ENCODE peak calls at places on chromosomes 1 and 21, in five cellular contexts. H, M, J, K and F are unnamed samples.

GRCh38 chr21:45386728-45387371 is 18.1 kb upstream of the COL18A1 start:
- DNase-seq in H (peak), M (peak), J (peak), K (peak), F (peak)

GRCh38 chr21:25929859-25930520 is 195.2 kb downstream of the GABPA start:
- DNase-seq in H (no peak), M (no peak), J (peak), K (no peak), F (no peak)

GRCh38 chr1:95006681-95007080 is 66.1 kb downstream of the ALG14 start:
- DNase-seq in H (no peak), M (no peak), J (peak), K (no peak), F (no peak)

GRCh38 chr21:45164124-45164511 is 89.7 kb downstream of the ADARB1 start:
- DNase-seq in H (no peak), M (no peak), J (no peak), K (no peak), F (no peak)

GRCh38 chr1:223861904-223862303 is 16.2 kb upstream of the TP53BP2 start:
- DNase-seq in H (no peak), M (no peak), J (no peak), K (no peak), F (no peak)

GRCh38 chr1:87335175-87335992 is 6.7 kb downstream of the LMO4 start:
- DNase-seq in H (peak), M (peak), J (peak), K (peak), F (peak)

GRCh38 chr1:91891969-91892368 is 6.0 kb upstream of the TGFBR3 start:
- DNase-seq in H (no peak), M (no peak), J (no peak), K (no peak), F (no peak)

GRCh38 chr1:166330096-166330495 is 163.3 kb upstream of the FAM78B start:
- DNase-seq in H (no peak), M (no peak), J (no peak), K (no peak), F (no peak)

GRCh38 chr1:69739181-69739580 is 171.5 kb downstream of the LRRC7 start:
- DNase-seq in H (no peak), M (no peak), J (no peak), K (no peak), F (no peak)

GRCh38 chr1:165854101-165854845 is 26.9 kb downstream of the UCK2 start:
- DNase-seq in H (no peak), M (no peak), J (peak), K (peak), F (no peak)

DNA sequence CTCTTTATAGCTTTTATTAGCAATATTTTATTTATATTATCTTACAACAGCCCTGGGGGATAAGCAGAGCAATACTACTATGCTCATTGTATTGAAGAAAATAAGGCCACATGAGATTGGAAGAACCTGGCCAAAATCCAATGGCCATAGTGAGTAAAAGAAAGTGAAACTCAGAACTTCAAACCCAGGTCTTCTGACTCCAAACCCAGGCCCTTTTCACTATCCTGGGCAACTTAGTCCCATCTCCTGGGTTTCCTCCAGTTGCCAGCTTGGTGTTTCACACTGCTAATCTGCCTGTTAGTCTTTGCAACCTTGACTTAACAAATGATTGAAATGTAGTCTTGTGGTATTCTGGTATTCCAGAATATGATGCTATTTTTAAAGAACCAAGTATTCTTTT is 22.4 kb upstream of the EXO1 start:
- DNase-seq in H (no peak), M (no peak), J (peak), K (no peak), F (no peak)
- TF ChIP-seq CTCF in H (no peak), M (no peak), J (no peak), K (no peak), F (no peak)

DNA sequence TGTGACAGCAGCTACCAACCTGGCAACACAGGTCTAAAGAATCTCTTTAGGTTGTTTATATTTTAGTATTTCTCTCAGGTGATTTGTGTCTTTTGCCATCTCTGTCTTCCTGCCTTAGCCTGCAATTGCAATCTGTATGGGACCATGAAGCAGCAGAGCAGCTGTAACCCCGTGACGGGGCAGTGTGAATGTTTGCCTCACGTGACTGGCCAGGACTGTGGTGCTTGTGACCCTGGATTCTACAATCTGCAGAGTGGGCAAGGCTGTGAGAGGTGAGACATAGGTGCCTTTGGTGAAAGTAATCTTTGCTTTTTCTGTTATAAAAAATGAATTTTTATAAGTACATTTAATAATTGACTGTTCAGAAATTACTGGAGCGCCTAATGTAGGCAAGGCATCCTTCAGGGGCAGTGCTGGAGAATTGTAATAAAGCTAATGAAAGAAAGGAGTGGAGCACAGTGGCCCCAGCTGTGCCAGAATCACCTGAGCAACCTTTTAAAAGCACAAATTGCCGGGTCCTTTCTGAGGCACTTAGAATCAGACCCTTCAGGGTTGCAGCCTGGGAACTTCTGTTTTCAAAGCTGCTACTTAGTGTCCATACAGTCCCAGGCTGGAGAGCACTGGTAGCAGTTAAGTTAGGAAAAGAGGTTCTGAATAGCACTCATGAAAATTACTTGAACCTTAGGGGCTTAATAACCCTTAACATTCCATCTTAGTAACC is 60.6 kb upstream of the LAMC2 start:
- DNase-seq in H (no peak), M (no peak), J (no peak), K (no peak), F (no peak)
- H3K27ac ChIP-seq in H (no peak), M (no peak), J (no peak), K (no peak), F (no peak)

GRCh38 chr1:7582439-7582972 is 188.6 kb upstream of the VAMP3 start:
- DNase-seq in H (peak), M (no peak), J (no peak), K (peak), F (no peak)

GRCh38 chr1:7579831-7580804 is 191.0 kb upstream of the VAMP3 start:
- DNase-seq in H (peak), M (no peak), J (no peak), K (no peak), F (peak)

GRCh38 chr1:7583291-7584096 is 187.6 kb upstream of the VAMP3 start:
- DNase-seq in H (peak), M (no peak), J (no peak), K (peak), F (peak)

GRCh38 chr1:7580923-7581753 is 190.0 kb upstream of the VAMP3 start:
- DNase-seq in H (peak), M (no peak), J (no peak), K (peak), F (peak)

DNA sequence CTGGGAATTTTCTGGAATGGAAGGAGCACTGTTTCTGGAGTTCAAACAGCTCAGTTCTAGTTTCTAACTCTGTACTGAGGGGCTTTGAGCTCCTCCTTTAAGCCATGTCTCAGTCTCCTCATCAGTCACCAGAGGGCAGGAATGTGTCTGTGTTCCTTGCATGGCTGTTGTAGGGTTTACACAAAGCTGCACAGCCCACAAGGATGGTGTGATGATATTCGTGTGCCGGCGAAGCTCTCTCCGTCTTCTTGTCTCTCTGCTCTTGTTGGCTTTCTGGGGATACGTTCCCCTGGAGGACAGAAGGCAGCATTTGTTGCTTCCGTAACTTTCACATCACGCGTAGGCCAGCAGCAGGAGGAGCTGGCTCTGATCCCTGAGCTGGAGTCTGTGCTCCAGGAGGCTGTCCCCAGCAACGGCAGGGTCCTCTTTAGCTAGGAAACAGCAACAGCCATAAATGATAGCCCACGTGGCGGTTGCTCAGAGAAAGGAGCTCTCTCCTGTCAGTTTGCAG is 189.3 kb upstream of the VAMP3 start:
- DNase-seq in H (peak), M (no peak), J (no peak), K (peak), F (peak)
- TF ChIP-seq CTCF in H (no peak), M (no peak), J (no peak), K (no peak), F (no peak)

GRCh38 chr1:167714851-167715652 is 6.7 kb upstream of the MPZL1 start:
- DNase-seq in H (peak), M (peak), J (peak), K (peak), F (no peak)

GRCh38 chr1:167711797-167712196 is 10.0 kb upstream of the MPZL1 start:
- DNase-seq in H (no peak), M (no peak), J (no peak), K (no peak), F (no peak)

GRCh38 chr1:167715653-167716302 is 6.0 kb upstream of the MPZL1 start:
- DNase-seq in H (no peak), M (no peak), J (peak), K (no peak), F (no peak)

GRCh38 chr1:167714098-167714850 is 7.5 kb upstream of the MPZL1 start:
- DNase-seq in H (peak), M (peak), J (peak), K (peak), F (peak)

GRCh38 chr1:167713330-167714081 is 8.3 kb upstream of the MPZL1 start:
- DNase-seq in H (peak), M (peak), J (peak), K (no peak), F (no peak)
- H3K27ac ChIP-seq in H (peak), M (peak), J (peak), K (peak), F (peak)

DNA sequence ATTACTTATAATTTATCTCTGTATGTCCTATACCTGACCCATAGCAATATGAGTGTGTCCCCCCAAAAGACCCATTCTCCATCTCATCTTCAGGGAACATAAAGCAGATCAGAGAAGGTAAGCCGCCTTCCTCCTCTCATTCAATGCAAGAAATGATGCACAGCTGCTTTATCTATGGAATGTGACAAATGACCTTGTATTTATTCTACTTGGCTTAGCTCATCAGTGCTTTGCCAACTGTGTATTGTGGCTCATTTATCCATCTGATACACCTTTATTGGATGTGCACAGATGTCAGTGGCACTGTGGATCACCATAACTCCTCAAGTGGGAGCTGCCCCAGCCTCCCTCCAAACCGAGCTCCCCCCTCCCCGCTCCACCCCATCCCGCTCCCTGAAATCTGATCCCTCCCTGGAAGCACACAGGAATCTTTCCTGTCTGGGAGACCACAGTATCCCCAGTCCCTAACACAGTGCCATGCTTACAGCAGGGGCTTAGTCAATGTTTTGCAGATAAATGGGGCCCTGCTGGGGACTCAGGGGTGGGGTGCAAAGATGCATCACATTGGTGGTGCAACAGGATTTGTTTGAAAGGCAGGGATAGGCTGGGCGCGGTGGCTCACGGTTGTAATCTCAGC is 156.0 kb upstream of the RAB4A start:
- DNase-seq in H (no peak), M (no peak), J (peak), K (no peak), F (no peak)
- TF ChIP-seq CTCF in H (no peak), M (no peak), J (no peak), K (no peak), F (no peak)

DNA sequence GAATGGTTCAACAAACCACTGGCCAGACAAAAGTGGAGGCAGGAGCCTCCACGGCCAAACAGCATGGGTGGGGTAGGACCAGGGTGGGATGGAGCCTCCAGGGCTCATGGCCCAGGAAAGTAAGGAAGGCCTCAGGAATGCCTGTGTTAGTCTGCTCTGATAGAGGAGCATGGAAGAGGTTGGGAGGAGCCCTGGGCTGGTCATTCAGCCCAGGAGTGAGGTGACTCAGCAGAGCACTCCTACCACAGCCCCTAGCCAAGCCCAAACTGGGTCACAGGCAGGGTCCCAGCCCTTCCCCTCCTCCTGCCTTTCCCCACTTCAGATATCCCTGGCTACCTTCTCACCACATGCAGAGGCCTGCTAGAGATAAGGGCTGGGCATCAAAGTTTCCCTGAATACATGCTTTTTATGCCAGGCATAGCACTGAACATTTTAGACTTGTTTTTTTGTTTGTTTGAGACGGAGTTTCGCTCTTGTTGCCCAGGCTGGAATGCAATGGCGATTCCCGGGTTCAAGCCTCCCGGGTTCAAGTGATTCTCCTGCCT is 3.1 kb upstream of the SHISA4 start:
- DNase-seq in H (no peak), M (no peak), J (peak), K (no peak), F (no peak)
- H3K27ac ChIP-seq in H (no peak), M (no peak), J (no peak), K (peak), F (no peak)